ENCODE peak calls at places on chromosomes 2 and 18, in seven cellular contexts. S, E, R, B, C, Q and O are unnamed samples.

GRCh38 chr2:214103199-214104001 is 307.5 kb upstream of the VWC2L start:
- DNase-seq in S (no peak), E (no peak), R (peak), B (no peak), C (no peak), Q (no peak), O (no peak)

GRCh38 chr2:61074100-61074499 is 8.4 kb downstream of the SANBR start:
- DNase-seq in S (no peak), E (no peak), R (no peak), B (no peak), C (no peak), Q (no peak), O (no peak)

GRCh38 chr18:46324556-46324955 is 220.4 kb downstream of the HAUS1 start:
- DNase-seq in S (no peak), E (no peak), R (peak), B (no peak), C (no peak), Q (peak), O (peak)

GRCh38 chr18:29198834-29199233 is 1021.9 kb upstream of the CDH2 start:
- DNase-seq in S (no peak), E (no peak), R (no peak), B (no peak), C (no peak), Q (no peak), O (no peak)

GRCh38 chr18:55224086-55224625 is 264.9 kb upstream of the CCDC68 start:
- DNase-seq in S (no peak), E (no peak), R (no peak), B (no peak), C (no peak), Q (no peak), O (no peak)

GRCh38 chr2:128273469-128274081 is 45.1 kb downstream of the HS6ST1 start:
- DNase-seq in S (no peak), E (no peak), R (no peak), B (no peak), C (no peak), Q (no peak), O (no peak)

GRCh38 chr2:96438589-96438988 is 66.6 kb downstream of the NEURL3 start:
- DNase-seq in S (no peak), E (no peak), R (no peak), B (no peak), C (no peak), Q (no peak), O (no peak)

GRCh38 chr2:207790898-207791297 is 21.2 kb upstream of the FZD5 start:
- DNase-seq in S (no peak), E (no peak), R (no peak), B (no peak), C (no peak), Q (no peak), O (no peak)

GRCh38 chr18:78601349-78601748 is 378.3 kb upstream of the SALL3 start:
- DNase-seq in S (no peak), E (no peak), R (no peak), B (no peak), C (no peak), Q (no peak), O (no peak)

GRCh38 chr2:14427982-14428567 is 204.4 kb upstream of the LRATD1 start:
- DNase-seq in S (no peak), E (no peak), R (no peak), B (no peak), C (no peak), Q (peak), O (peak)

GRCh38 chr18:1092228-1092627 is 187.6 kb downstream of the ADCYAP1 start:
- DNase-seq in S (no peak), E (no peak), R (no peak), B (no peak), C (no peak), Q (peak), O (no peak)

GRCh38 chr18:46630160-46630559 is 26.9 kb downstream of the LOXHD1 start:
- DNase-seq in S (no peak), E (peak), R (no peak), B (no peak), C (no peak), Q (peak), O (no peak)

GRCh38 chr2:202941771-202942170 is 29.7 kb downstream of the CARF start:
- DNase-seq in S (no peak), E (no peak), R (no peak), B (no peak), C (no peak), Q (peak), O (no peak)

GRCh38 chr2:74201596-74201995 is 3.2 kb downstream of the MTHFD2 start:
- DNase-seq in S (peak), E (no peak), R (no peak), B (no peak), C (no peak), Q (peak), O (peak)

GRCh38 chr18:69752737-69753380 is 194.8 kb downstream of the CD226 start:
- DNase-seq in S (no peak), E (no peak), R (peak), B (no peak), C (no peak), Q (no peak), O (no peak)

GRCh38 chr2:14633451-14634211 is 1.1 kb downstream of the LRATD1 start:
- DNase-seq in S (no peak), E (no peak), R (peak), B (no peak), C (peak), Q (peak), O (no peak)

GRCh38 chr2:172374318-172375240 is 52.8 kb upstream of the ITGA6 start:
- DNase-seq in S (no peak), E (no peak), R (no peak), B (no peak), C (no peak), Q (no peak), O (no peak)

GRCh38 chr2:201929627-201930026 is 104.0 kb upstream of the FZD7 start:
- DNase-seq in S (no peak), E (no peak), R (peak), B (no peak), C (no peak), Q (no peak), O (no peak)

GRCh38 chr2:238869293-238870124 is 21.6 kb downstream of the TWIST2 start:
- DNase-seq in S (no peak), E (peak), R (no peak), B (no peak), C (no peak), Q (peak), O (no peak)

GRCh38 chr18:24757134-24757533 is 296.7 kb downstream of the HRH4 start:
- DNase-seq in S (no peak), E (no peak), R (no peak), B (no peak), C (no peak), Q (no peak), O (no peak)

GRCh38 chr2:105634198-105634597 is 110.5 kb upstream of the NCK2 start:
- DNase-seq in S (no peak), E (no peak), R (no peak), B (no peak), C (no peak), Q (no peak), O (no peak)

GRCh38 chr2:199339826-199340605 is 117.7 kb downstream of the SATB2 start:
- DNase-seq in S (no peak), E (no peak), R (no peak), B (no peak), C (no peak), Q (peak), O (peak)

GRCh38 chr2:206083602-206084467 is 2.1 kb downstream of the INO80D start:
- DNase-seq in S (no peak), E (peak), R (peak), B (no peak), C (peak), Q (peak), O (no peak)

GRCh38 chr2:229407170-229407569 is 136.1 kb upstream of the PID1 start:
- DNase-seq in S (peak), E (no peak), R (peak), B (no peak), C (no peak), Q (peak), O (peak)

GRCh38 chr2:68110102-68110501 is 47.3 kb upstream of the C1D start:
- DNase-seq in S (no peak), E (no peak), R (no peak), B (no peak), C (no peak), Q (no peak), O (no peak)

GRCh38 chr2:214104967-214105366 is 305.9 kb upstream of the VWC2L start:
- DNase-seq in S (no peak), E (no peak), R (no peak), B (no peak), C (no peak), Q (no peak), O (no peak)

GRCh38 chr2:30106543-30106942 is 40.3 kb upstream of the YPEL5 start:
- DNase-seq in S (no peak), E (no peak), R (no peak), B (no peak), C (no peak), Q (peak), O (peak)

GRCh38 chr2:133817680-133818566 is 249.7 kb upstream of the NCKAP5 start:
- DNase-seq in S (no peak), E (no peak), R (peak), B (no peak), C (no peak), Q (peak), O (peak)

GRCh38 chr2:156489750-156490466 is 53.7 kb downstream of the GPD2 start:
- DNase-seq in S (no peak), E (peak), R (no peak), B (no peak), C (no peak), Q (peak), O (no peak)